ENCODE peak calls at places on chromosomes 13 and 19, in five cellular contexts. One of them, this sample, is unnamed.

GRCh38 chr13:98141938-98142426 is 912 bp upstream of the FARP1 start:
- DNase-seq in A549: no peak
- DNase-seq in HepG2: no peak
- DNase-seq in GM12878: no peak
- DNase-seq in H1: no peak
- DNase-seq in this sample: no peak

GRCh38 chr13:113998781-113999617 is 25.1 kb upstream of the C13orf46 start:
- DNase-seq in GM12878: no peak
- DNase-seq in A549: no peak
- DNase-seq in HepG2: no peak
- DNase-seq in H1: no peak
- DNase-seq in this sample: no peak

GRCh38 chr13:24038846-24039330 is 121.6 kb upstream of the SPATA13 start:
- DNase-seq in GM12878: no peak
- DNase-seq in HepG2: peak
- DNase-seq in A549: no peak
- DNase-seq in H1: no peak
- DNase-seq in this sample: no peak

GRCh38 chr19:46180701-46181385 is 32.8 kb downstream of the IGFL2 start:
- DNase-seq in HepG2: no peak
- DNase-seq in H1: no peak
- DNase-seq in A549: peak
- DNase-seq in GM12878: no peak
- DNase-seq in this sample: no peak

GRCh38 chr19:38944981-38945506 is 14.3 kb downstream of the MRPS12 start:
- DNase-seq in A549: peak
- DNase-seq in H1: no peak
- DNase-seq in HepG2: no peak
- DNase-seq in GM12878: no peak
- DNase-seq in this sample: peak

GRCh38 chr13:38850868-38851626 is 139.6 kb downstream of the STOML3 start:
- DNase-seq in H1: no peak
- DNase-seq in HepG2: no peak
- DNase-seq in A549: no peak
- DNase-seq in GM12878: no peak
- DNase-seq in this sample: no peak

GRCh38 chr19:57321746-57322145 is 1.5 kb downstream of the ZNF543 start:
- DNase-seq in HepG2: no peak
- DNase-seq in A549: no peak
- DNase-seq in GM12878: no peak
- DNase-seq in H1: no peak
- DNase-seq in this sample: no peak

GRCh38 chr13:79987323-79987722 is 353.6 kb downstream of the SPRY2 start:
- DNase-seq in GM12878: no peak
- DNase-seq in H1: no peak
- DNase-seq in A549: no peak
- DNase-seq in HepG2: no peak
- DNase-seq in this sample: no peak

GRCh38 chr19:41993612-41994483 is at the start of gene ATP1A3:
- DNase-seq in HepG2: no peak
- DNase-seq in GM12878: no peak
- DNase-seq in A549: peak
- DNase-seq in H1: no peak
- DNase-seq in this sample: peak

GRCh38 chr13:108742681-108743080 is 113.3 kb downstream of the MYO16 start:
- DNase-seq in HepG2: no peak
- DNase-seq in H1: no peak
- DNase-seq in A549: no peak
- DNase-seq in GM12878: no peak
- DNase-seq in this sample: no peak

GRCh38 chr13:28719656-28720055 is 886 bp upstream of the SLC46A3 start:
- DNase-seq in A549: no peak
- DNase-seq in HepG2: no peak
- DNase-seq in GM12878: no peak
- DNase-seq in H1: no peak
- DNase-seq in this sample: no peak

GRCh38 chr19:7699003-7699402 is 2.9 kb downstream of the FCER2 start:
- DNase-seq in A549: no peak
- DNase-seq in HepG2: no peak
- DNase-seq in H1: no peak
- DNase-seq in GM12878: no peak
- DNase-seq in this sample: no peak

GRCh38 chr19:7700128-7700470 is 1.8 kb downstream of the FCER2 start:
- DNase-seq in GM12878: no peak
- DNase-seq in HepG2: no peak
- DNase-seq in A549: no peak
- DNase-seq in H1: no peak
- DNase-seq in this sample: no peak

GRCh38 chr19:7701654-7702457 is at the start of gene FCER2:
- DNase-seq in A549: no peak
- DNase-seq in H1: no peak
- DNase-seq in HepG2: peak
- DNase-seq in GM12878: peak
- DNase-seq in this sample: no peak

GRCh38 chr19:7699422-7700127 is 2.4 kb downstream of the FCER2 start:
- DNase-seq in HepG2: no peak
- DNase-seq in A549: no peak
- DNase-seq in H1: no peak
- DNase-seq in GM12878: peak
- DNase-seq in this sample: peak

GRCh38 chr19:7701049-7701653 is 780 bp downstream of the FCER2 start:
- DNase-seq in A549: no peak
- DNase-seq in GM12878: no peak
- DNase-seq in HepG2: no peak
- DNase-seq in H1: no peak
- DNase-seq in this sample: no peak
- TF ChIP-seq HDAC2 in A549: no peak
- TF ChIP-seq HDAC2 in GM12878: no peak
- TF ChIP-seq HDAC2 in HepG2: no peak
- TF ChIP-seq HDAC2 in H1: no peak
- TF ChIP-seq HDAC2 in this sample: no peak

GRCh38 chr13:100584901-100585300 is 3.7 kb downstream of the GGACT start:
- DNase-seq in GM12878: no peak
- DNase-seq in A549: no peak
- DNase-seq in HepG2: no peak
- DNase-seq in H1: no peak
- DNase-seq in this sample: no peak
- TF ChIP-seq HDAC2 in GM12878: no peak
- TF ChIP-seq HDAC2 in A549: no peak
- TF ChIP-seq HDAC2 in HepG2: no peak
- TF ChIP-seq HDAC2 in H1: no peak
- TF ChIP-seq HDAC2 in this sample: no peak

GRCh38 chr19:30649149-30649548 is 277.0 kb downstream of the ZNF536 start:
- DNase-seq in A549: no peak
- DNase-seq in GM12878: no peak
- DNase-seq in HepG2: no peak
- DNase-seq in H1: no peak
- DNase-seq in this sample: no peak

GRCh38 chr19:30647891-30648290 is 275.7 kb downstream of the ZNF536 start:
- DNase-seq in GM12878: no peak
- DNase-seq in H1: no peak
- DNase-seq in HepG2: no peak
- DNase-seq in A549: no peak
- DNase-seq in this sample: no peak

GRCh38 chr19:30646806-30647205 is 274.6 kb downstream of the ZNF536 start:
- DNase-seq in H1: no peak
- DNase-seq in HepG2: no peak
- DNase-seq in GM12878: no peak
- DNase-seq in A549: no peak
- DNase-seq in this sample: no peak

GRCh38 chr19:30648321-30648720 is 276.1 kb downstream of the ZNF536 start:
- DNase-seq in HepG2: no peak
- DNase-seq in H1: no peak
- DNase-seq in A549: no peak
- DNase-seq in GM12878: no peak
- DNase-seq in this sample: no peak

GRCh38 chr19:30645946-30646577 is 273.9 kb downstream of the ZNF536 start:
- DNase-seq in HepG2: no peak
- DNase-seq in GM12878: no peak
- DNase-seq in H1: no peak
- DNase-seq in A549: no peak
- DNase-seq in this sample: no peak
- TF ChIP-seq HDAC2 in HepG2: no peak
- TF ChIP-seq HDAC2 in GM12878: no peak
- TF ChIP-seq HDAC2 in H1: no peak
- TF ChIP-seq HDAC2 in A549: no peak
- TF ChIP-seq HDAC2 in this sample: no peak

GRCh38 chr13:32639502-32640105 is 53.4 kb downstream of the PDS5B start:
- DNase-seq in GM12878: peak
- DNase-seq in H1: no peak
- DNase-seq in HepG2: peak
- DNase-seq in A549: peak
- DNase-seq in this sample: peak
- TF ChIP-seq HDAC2 in GM12878: no peak
- TF ChIP-seq HDAC2 in H1: no peak
- TF ChIP-seq HDAC2 in HepG2: no peak
- TF ChIP-seq HDAC2 in A549: no peak
- TF ChIP-seq HDAC2 in this sample: no peak

GRCh38 chr19:49921871-49922755 is 6.9 kb upstream of the ATF5 start:
- DNase-seq in HepG2: no peak
- DNase-seq in A549: no peak
- DNase-seq in GM12878: no peak
- DNase-seq in H1: no peak
- DNase-seq in this sample: no peak
- TF ChIP-seq HDAC2 in HepG2: no peak
- TF ChIP-seq HDAC2 in A549: no peak
- TF ChIP-seq HDAC2 in GM12878: no peak
- TF ChIP-seq HDAC2 in H1: no peak
- TF ChIP-seq HDAC2 in this sample: no peak

DNA sequence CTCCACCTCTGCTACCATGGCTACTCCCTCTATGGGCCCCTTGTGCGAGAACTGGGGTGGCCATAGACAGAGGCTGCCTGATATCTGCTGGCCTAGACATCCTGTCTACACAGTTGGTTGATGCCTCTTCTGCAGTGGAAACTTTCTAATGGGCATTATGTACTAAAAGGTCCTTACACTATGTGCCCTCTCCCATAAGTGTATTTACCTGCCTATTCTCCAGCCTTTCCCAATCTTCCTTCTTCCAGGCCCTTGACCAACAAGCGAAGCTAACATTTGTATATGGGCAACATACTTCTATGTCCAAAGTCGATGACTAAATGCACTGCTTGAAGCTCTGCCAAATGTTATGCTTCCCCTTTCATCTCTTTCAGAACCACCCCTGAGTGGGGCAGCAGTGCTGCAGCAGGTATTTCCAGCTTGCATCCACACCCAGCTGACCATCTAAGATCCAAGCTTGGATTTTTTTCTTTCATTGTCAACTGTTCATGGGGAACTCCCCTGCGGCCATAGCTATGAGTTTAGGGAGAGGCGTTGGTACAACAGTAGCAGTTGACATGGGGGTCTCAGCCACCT is 5.4 kb upstream of the RNF6 start:
- DNase-seq in GM12878: no peak
- DNase-seq in H1: no peak
- DNase-seq in HepG2: no peak
- DNase-seq in A549: no peak
- DNase-seq in this sample: no peak
- TF ChIP-seq HDAC2 in GM12878: no peak
- TF ChIP-seq HDAC2 in H1: no peak
- TF ChIP-seq HDAC2 in HepG2: no peak
- TF ChIP-seq HDAC2 in A549: no peak
- TF ChIP-seq HDAC2 in this sample: no peak